ENCODE peak calls at places on chromosomes 1 and 21, in four cellular contexts. E is spleen, F is hepatocyte, Q is prostate gland. Z is an unnamed sample.

GRCh38 chr1:243490748-243491686 is 235.2 kb downstream of the SDCCAG8 start:
- DNase-seq in Q (no peak), F (no peak), E (no peak), Z (no peak)

GRCh38 chr1:219088778-219089557 is 84.7 kb upstream of the LYPLAL1 start:
- DNase-seq in E (peak; percentile 85), F (peak; percentile 43), Q (no peak), Z (no peak)

GRCh38 chr1:41467673-41468072 is 16.8 kb downstream of the EDN2 start:
- DNase-seq in E (no peak), Q (no peak), F (no peak), Z (no peak)

GRCh38 chr1:38815903-38816627 is 43.5 kb downstream of the RRAGC start:
- DNase-seq in F (no peak), E (no peak), Q (no peak), Z (no peak)

GRCh38 chr1:163813251-163813650 is 491.5 kb downstream of the NUF2 start:
- DNase-seq in E (no peak), F (no peak), Q (no peak), Z (no peak)

GRCh38 chr1:109659145-109659544 is 3.2 kb downstream of the GSTM4 start:
- DNase-seq in F (peak; percentile 30), Q (no peak), E (no peak), Z (peak; percentile 3)

GRCh38 chr1:41313661-41314131 is 47.5 kb upstream of the FOXO6 start:
- DNase-seq in Q (no peak), E (no peak), F (no peak), Z (peak; percentile 70)

GRCh38 chr1:92980732-92981647 is 19.7 kb upstream of the DIPK1A start:
- DNase-seq in E (no peak), F (no peak), Q (no peak), Z (no peak)

GRCh38 chr1:247077234-247077633 is 1.4 kb downstream of the ZNF670 start:
- DNase-seq in Q (no peak), F (no peak), E (no peak), Z (no peak)

GRCh38 chr1:103492003-103492665 is 33.4 kb upstream of the RNPC3 start:
- DNase-seq in F (no peak), E (no peak), Q (no peak), Z (no peak)

GRCh38 chr1:31731049-31731565 is 27.3 kb upstream of the COL16A1 start:
- DNase-seq in E (no peak), F (no peak), Q (no peak), Z (no peak)

GRCh38 chr1:204366759-204367158 is 7.0 kb upstream of the PLEKHA6 start:
- DNase-seq in Q (no peak), E (no peak), F (no peak), Z (no peak)
- TF ChIP-seq CTCF in Q (peak; percentile 39), E (peak; percentile 21), F (peak; percentile 32), Z (peak; percentile 52)

GRCh38 chr21:42736646-42737350 is 83.4 kb downstream of the PDE9A start:
- DNase-seq in Q (no peak), E (no peak), F (no peak), Z (no peak)
- H3K4me1 ChIP-seq in Q (peaks cover 15% of the 10 kb centered on the region), E (peaks cover 9% of the 10 kb centered on the region), F (peaks cover 11% of the 10 kb centered on the region), Z (no peaks in the 10 kb centered on the region)

GRCh38 chr1:111776397-111776796 is 20.7 kb downstream of the DDX20 start:
- DNase-seq in Q (no peak), F (no peak), E (no peak), Z (no peak)

GRCh38 chr1:111778541-111779051 is 22.9 kb downstream of the DDX20 start:
- DNase-seq in Q (no peak), F (no peak), E (no peak), Z (no peak)

GRCh38 chr1:111778066-111778465 is 22.4 kb downstream of the DDX20 start:
- DNase-seq in F (no peak), Q (no peak), E (no peak), Z (no peak)

GRCh38 chr1:111777301-111777700 is 21.6 kb downstream of the DDX20 start:
- DNase-seq in E (no peak), F (no peak), Q (no peak), Z (no peak)

DNA sequence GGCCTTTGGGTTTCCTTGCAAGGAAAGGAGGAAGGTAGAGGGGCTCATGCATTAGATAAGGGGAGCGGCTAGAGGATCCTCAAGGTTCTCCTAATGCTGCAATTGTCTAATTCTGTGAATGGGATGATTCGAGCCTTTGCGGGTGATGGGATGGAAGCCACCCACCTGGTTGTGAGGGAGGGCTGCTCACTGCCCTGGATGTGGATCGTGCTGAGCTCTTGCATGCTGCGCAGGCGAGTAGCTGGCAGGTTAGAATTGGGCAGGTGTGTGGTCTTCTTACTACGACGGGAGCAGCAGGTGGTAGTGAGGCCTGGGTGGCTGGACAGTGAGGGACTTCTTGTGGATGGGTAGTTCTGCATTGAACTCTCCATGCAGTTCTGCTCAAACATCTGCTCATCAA is 21.2 kb downstream of the DDX20 start:
- DNase-seq in F (no peak), Q (no peak), E (no peak), Z (no peak)
- H3K27ac ChIP-seq in F (no peak overlapping the region), Q (no peak overlapping the region), E (no peak overlapping the region), Z (no peak overlapping the region)

DNA sequence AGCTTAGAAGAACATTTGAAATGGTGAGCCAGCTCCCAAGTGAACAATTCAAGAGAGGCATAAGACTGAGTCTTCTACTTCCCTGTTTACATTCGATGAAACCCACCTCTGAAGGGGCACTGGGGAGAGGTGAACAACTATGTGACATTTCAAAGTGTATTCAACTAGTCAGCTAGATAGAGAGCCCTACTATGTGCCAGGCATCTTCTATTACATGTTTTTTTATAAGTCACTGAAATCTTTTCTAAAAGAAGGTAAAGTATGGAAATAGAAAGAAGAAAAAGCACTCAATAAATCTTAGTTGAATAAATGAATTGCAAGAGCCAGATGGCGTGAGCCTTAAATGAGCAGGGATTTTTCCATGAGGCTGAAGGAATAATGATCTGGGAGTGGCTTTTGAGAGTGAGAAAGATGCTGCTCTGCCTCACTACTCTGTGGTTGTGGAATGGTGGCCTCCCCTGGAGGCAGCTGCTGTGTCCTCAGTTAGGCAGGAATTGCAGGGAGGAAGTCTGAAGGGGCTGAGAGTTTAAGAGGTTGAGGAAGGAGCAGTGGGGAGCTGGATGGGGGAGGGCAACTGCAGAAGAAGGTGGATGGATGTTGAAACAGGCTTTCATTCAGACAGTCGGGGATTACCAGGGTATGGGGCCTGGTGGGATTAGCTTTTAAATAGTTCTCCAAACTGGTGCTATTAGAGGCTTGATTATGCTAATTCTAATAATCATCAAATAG is 10.4 kb upstream of the PTPRF start:
- DNase-seq in Q (no peak), E (no peak), F (no peak), Z (no peak)
- TF ChIP-seq CTCF in Q (no peak), E (no peak), F (no peak), Z (no peak)

DNA sequence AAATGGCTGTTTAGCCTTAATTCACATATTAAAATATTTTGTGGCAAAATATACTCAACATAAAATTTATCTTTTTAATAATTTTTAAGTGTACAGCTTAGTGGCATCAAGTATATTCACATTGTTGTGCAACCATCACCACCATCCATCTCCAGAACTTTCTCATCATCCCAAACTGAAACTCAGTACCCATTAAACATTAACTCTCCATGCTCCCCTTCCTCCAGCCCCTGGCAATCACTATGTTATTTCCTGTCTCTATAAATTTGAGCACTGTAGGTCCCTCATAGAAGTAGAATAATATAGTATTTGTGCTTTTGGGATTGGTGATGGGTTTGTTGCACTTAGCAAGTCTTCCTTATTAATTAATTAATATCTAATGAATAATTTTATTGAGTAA is 29.4 kb downstream of the CCN1 start:
- DNase-seq in E (no peak), F (no peak), Q (no peak), Z (no peak)
- H3K4me1 ChIP-seq in E (no peaks in the 10 kb centered on the region), F (peaks cover 45% of the 10 kb centered on the region), Q (no peaks in the 10 kb centered on the region), Z (peaks cover 11% of the 10 kb centered on the region)

GRCh38 chr1:198934901-198935301 is 296.1 kb downstream of the PTPRC start:
- DNase-seq in Q (no peak), E (no peak), F (no peak), Z (peak; percentile 74)

GRCh38 chr1:198934414-198934813 is 295.6 kb downstream of the PTPRC start:
- DNase-seq in F (no peak), E (no peak), Q (no peak), Z (no peak)

GRCh38 chr1:198933506-198933905 is 294.7 kb downstream of the PTPRC start:
- DNase-seq in F (no peak), E (no peak), Q (no peak), Z (no peak)

GRCh38 chr1:198936371-198937083 is 297.7 kb downstream of the PTPRC start:
- DNase-seq in F (peak; percentile 32), E (no peak), Q (no peak), Z (peak; percentile 48)

GRCh38 chr1:198935371-198935921 is 296.6 kb downstream of the PTPRC start:
- DNase-seq in Q (peak; percentile 14), E (peak; percentile 81), F (peak; percentile 96), Z (peak; percentile 97)
- H3K27ac ChIP-seq in Q (no peak overlapping the region), E (peak overlapping the region; percentile 86), F (peak overlapping the region; percentile 91), Z (peak overlapping the region; percentile 94)

GRCh38 chr1:35452086-35452485 is 105.1 kb downstream of the KIAA0319L start:
- DNase-seq in F (peak; percentile 65), E (no peak), Q (peak; percentile 48), Z (peak; percentile 33)

GRCh38 chr1:35451125-35451528 is 106.1 kb downstream of the KIAA0319L start:
- DNase-seq in Q (peak; percentile 73), E (peak; percentile 91), F (peak; percentile 86), Z (peak; percentile 76)

GRCh38 chr1:35454175-35454574 is 103.0 kb downstream of the KIAA0319L start:
- DNase-seq in E (no peak), Q (no peak), F (no peak), Z (no peak)

GRCh38 chr1:35449334-35450008 is 107.7 kb downstream of the KIAA0319L start:
- DNase-seq in E (no peak), F (peak; percentile 22), Q (no peak), Z (no peak)

DNA sequence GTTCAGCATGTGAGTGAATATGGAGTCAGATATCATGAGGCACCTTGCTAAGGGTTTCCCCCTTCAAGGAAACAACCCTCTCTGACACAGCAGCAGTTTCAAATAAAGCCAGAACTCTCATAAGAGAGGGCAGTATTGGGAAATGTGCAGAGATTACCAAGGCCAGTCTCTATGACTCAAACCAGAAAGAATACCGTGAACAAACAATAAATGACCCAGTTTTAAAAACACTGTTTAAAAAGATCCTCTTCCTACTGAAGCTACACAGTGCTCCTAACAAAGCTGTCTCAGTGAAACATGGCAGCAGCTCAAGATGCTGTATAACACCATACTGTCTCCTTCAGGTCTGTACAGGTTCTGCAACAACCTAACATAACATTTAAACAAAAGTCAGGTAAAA is 102.6 kb downstream of the KIAA0319L start:
- DNase-seq in E (no peak), F (peak; percentile 23), Q (no peak), Z (no peak)
- TF ChIP-seq CTCF in E (no peak), F (peak; percentile 29), Q (no peak), Z (peak; percentile 14)

GRCh38 chr21:43884012-43884860 is 19.2 kb downstream of the AGPAT3 start:
- DNase-seq in E (peak; percentile 57), Q (no peak), F (peak; percentile 91), Z (peak; percentile 47)
- H3K4me1 ChIP-seq in E (no peaks in the 10 kb centered on the region), Q (no peaks in the 10 kb centered on the region), F (peaks cover 22% of the 10 kb centered on the region), Z (peaks cover 5% of the 10 kb centered on the region)

GRCh38 chr21:41769106-41769505 is 2.3 kb upstream of the RIPK4 start:
- DNase-seq in E (no peak), F (peak; percentile 20), Q (no peak), Z (no peak)
- H3K27ac ChIP-seq in E (no peak overlapping the region), F (peak overlapping the region; percentile 47), Q (peak overlapping the region; percentile 52), Z (peak overlapping the region; percentile 90)

GRCh38 chr1:55868026-55868425 is 652.9 kb upstream of the USP24 start:
- DNase-seq in Q (peak; percentile 19), E (no peak), F (no peak), Z (peak; percentile 1)
- TF ChIP-seq CTCF in Q (peak; percentile 23), E (no peak), F (peak; percentile 5), Z (no peak)

Z was measured in A673.